ENCODE peak calls at places on chromosomes 16 and 17, in five cellular contexts. Y, D, N, W and J are unnamed samples.

GRCh38 chr16:13727943-13728342 is 192.0 kb upstream of the ERCC4 start:
- DNase-seq in Y (no peak), D (no peak), N (no peak), W (no peak), J (no peak)

GRCh38 chr16:7171151-7171550 is 161.5 kb upstream of the RBFOX1 start:
- DNase-seq in Y (no peak), D (no peak), N (no peak), W (no peak), J (no peak)

GRCh38 chr16:88197481-88198456 is 185.0 kb upstream of the ZNF469 start:
- DNase-seq in Y (no peak), D (no peak), N (no peak), W (no peak), J (no peak)

GRCh38 chr17:29251184-29251583 is 4.5 kb downstream of the CRYBA1 start:
- DNase-seq in Y (no peak), D (no peak), N (no peak), W (no peak), J (no peak)

GRCh38 chr17:41760878-41761277 is 25.6 kb downstream of the JUP start:
- DNase-seq in Y (no peak), D (no peak), N (no peak), W (no peak), J (no peak)

GRCh38 chr16:19700319-19700781 is 17.7 kb downstream of the KNOP1 start:
- DNase-seq in Y (peak; percentile 61), D (no peak), N (no peak), W (no peak), J (no peak)

GRCh38 chr16:67170168-67170947 is at the start of gene NOL3:
- DNase-seq in Y (peak; percentile 72), D (no peak), N (no peak), W (no peak), J (no peak)

GRCh38 chr17:65123757-65124675 is 13.2 kb upstream of the RGS9 start:
- DNase-seq in Y (peak; percentile 79), D (no peak), N (no peak), W (no peak), J (no peak)

GRCh38 chr17:5069724-5070123 is 8.5 kb upstream of the ZFP3 start:
- DNase-seq in Y (no peak), D (no peak), N (no peak), W (no peak), J (no peak)

GRCh38 chr16:88905563-88905962 is 39.1 kb upstream of the PABPN1L start:
- DNase-seq in Y (no peak), D (no peak), N (no peak), W (no peak), J (no peak)

GRCh38 chr16:54291981-54292487 is 5.4 kb upstream of the IRX3 start:
- DNase-seq in Y (no peak), D (no peak), N (no peak), W (no peak), J (no peak)

GRCh38 chr17:46822388-46822921 is 4.0 kb upstream of the WNT3 start:
- DNase-seq in Y (no peak), D (no peak), N (no peak), W (no peak), J (no peak)

GRCh38 chr17:57761887-57762286 is 16.8 kb upstream of the CCDC182 start:
- DNase-seq in Y (no peak), D (no peak), N (no peak), W (no peak), J (no peak)

GRCh38 chr17:17783825-17784598 is 52.8 kb downstream of the SREBF1 start:
- DNase-seq in Y (peak; percentile 40), D (no peak), N (no peak), W (no peak), J (no peak)

GRCh38 chr17:82836823-82837357 is 2.9 kb downstream of the ZNF750 start:
- DNase-seq in Y (peak; percentile 71), D (no peak), N (no peak), W (no peak), J (no peak)

GRCh38 chr17:32461853-32462617 is 17.7 kb downstream of the PSMD11 start:
- DNase-seq in Y (peak; percentile 68), D (no peak), N (peak; percentile 31), W (peak; percentile 49), J (peak; percentile 64)

GRCh38 chr16:30771726-30772125 is 9.6 kb downstream of the RNF40 start:
- DNase-seq in Y (no peak), D (no peak), N (no peak), W (no peak), J (no peak)

GRCh38 chr17:78146881-78147280 is 696 bp downstream of the C17orf99 start:
- DNase-seq in Y (no peak), D (no peak), N (no peak), W (no peak), J (no peak)

GRCh38 chr17:17087424-17088103 is 45.3 kb downstream of the MPRIP start:
- DNase-seq in Y (no peak), D (no peak), N (no peak), W (no peak), J (no peak)

GRCh38 chr17:21129023-21129681 is 2.4 kb downstream of the DHRS7B start:
- DNase-seq in Y (peak; percentile 69), D (no peak), N (no peak), W (no peak), J (no peak)

GRCh38 chr17:81376946-81377733 is 18.1 kb upstream of the BAHCC1 start:
- DNase-seq in Y (no peak), D (no peak), N (no peak), W (no peak), J (no peak)

GRCh38 chr17:17822189-17822978 is 14.4 kb downstream of the SREBF1 start:
- DNase-seq in Y (peak; percentile 98), D (no peak), N (no peak), W (no peak), J (no peak)

GRCh38 chr16:8798174-8798527 is 512 bp downstream of the PMM2 start:
- DNase-seq in Y (peak; percentile 47), D (no peak), N (no peak), W (no peak), J (no peak)

GRCh38 chr16:12113581-12114375 is 137.2 kb downstream of the SNX29 start:
- DNase-seq in Y (no peak), D (no peak), N (no peak), W (no peak), J (no peak)

GRCh38 chr16:19696961-19697360 is 21.1 kb downstream of the KNOP1 start:
- DNase-seq in Y (no peak), D (no peak), N (no peak), W (no peak), J (no peak)

GRCh38 chr17:30378191-30378796 is 433 bp upstream of the CPD start:
- DNase-seq in Y (no peak), D (no peak), N (peak; percentile 41), W (peak; percentile 35), J (peak; percentile 43)

GRCh38 chr17:44324092-44324570 is 492 bp downstream of the SLC25A39 start:
- DNase-seq in Y (no peak), D (no peak), N (no peak), W (no peak), J (no peak)

GRCh38 chr17:16980813-16981731 is 9.2 kb upstream of the TNFRSF13B start:
- DNase-seq in Y (peak; percentile 8), D (no peak), N (no peak), W (no peak), J (no peak)

GRCh38 chr17:72308744-72309395 is 188.1 kb downstream of the SOX9 start:
- DNase-seq in Y (no peak), D (no peak), N (no peak), W (no peak), J (no peak)

GRCh38 chr16:73058616-73059409 is 10.9 kb upstream of the ZFHX3 start:
- DNase-seq in Y (peak; percentile 41), D (no peak), N (no peak), W (no peak), J (no peak)

GRCh38 chr17:31803494-31804213 is 55.4 kb downstream of the COPRS start:
- DNase-seq in Y (no peak), D (no peak), N (no peak), W (no peak), J (no peak)